ENCODE peak calls at places on chromosomes 5 and 9, in ten cellular contexts. One of them, this sample, is unnamed.

GRCh38 chr5:80128129-80128528 is 93.0 kb downstream of the THBS4 start:
- DNase-seq in T follicular helper cell: no peak
- DNase-seq in head of caudate nucleus: no peak
- DNase-seq in nephron progenitor cell: peak; percentile 32
- DNase-seq in left cardiac atrium: no peak
- DNase-seq in DMS 273 treated with DMSO at 0.1 percent for 48 hours: no peak
- DNase-seq in LHCN-M2: peak; percentile 88
- DNase-seq in NCI-H187 treated with DMSO at 0.1 percent for 48 hours: no peak
- DNase-seq in mucosa of descending colon: no peak
- DNase-seq in dorsolateral prefrontal cortex: no peak
- DNase-seq in this sample: peak; percentile 94

GRCh38 chr9:90024823-90025222 is 420.0 kb downstream of the GADD45G start:
- DNase-seq in T follicular helper cell: no peak
- DNase-seq in head of caudate nucleus: no peak
- DNase-seq in nephron progenitor cell: no peak
- DNase-seq in left cardiac atrium: no peak
- DNase-seq in DMS 273 treated with DMSO at 0.1 percent for 48 hours: no peak
- DNase-seq in LHCN-M2: no peak
- DNase-seq in NCI-H187 treated with DMSO at 0.1 percent for 48 hours: no peak
- DNase-seq in mucosa of descending colon: no peak
- DNase-seq in dorsolateral prefrontal cortex: no peak
- DNase-seq in this sample: no peak

GRCh38 chr5:153903321-153903720 is 135.4 kb downstream of the FAM114A2 start:
- DNase-seq in T follicular helper cell: no peak
- DNase-seq in head of caudate nucleus: no peak
- DNase-seq in nephron progenitor cell: no peak
- DNase-seq in left cardiac atrium: no peak
- DNase-seq in DMS 273 treated with DMSO at 0.1 percent for 48 hours: no peak
- DNase-seq in LHCN-M2: no peak
- DNase-seq in NCI-H187 treated with DMSO at 0.1 percent for 48 hours: no peak
- DNase-seq in mucosa of descending colon: no peak
- DNase-seq in dorsolateral prefrontal cortex: no peak
- DNase-seq in this sample: no peak

GRCh38 chr5:122500245-122501086 is 188.4 kb downstream of the SNCAIP start:
- DNase-seq in T follicular helper cell: no peak
- DNase-seq in head of caudate nucleus: peak; percentile 61
- DNase-seq in nephron progenitor cell: peak; percentile 40
- DNase-seq in left cardiac atrium: no peak
- DNase-seq in DMS 273 treated with DMSO at 0.1 percent for 48 hours: peak; percentile 8
- DNase-seq in LHCN-M2: peak; percentile 58
- DNase-seq in NCI-H187 treated with DMSO at 0.1 percent for 48 hours: no peak
- DNase-seq in mucosa of descending colon: no peak
- DNase-seq in dorsolateral prefrontal cortex: no peak
- DNase-seq in this sample: peak; percentile 70

GRCh38 chr9:136567651-136568287 is 21.9 kb upstream of the NOTCH1 start:
- DNase-seq in T follicular helper cell: no peak
- DNase-seq in head of caudate nucleus: peak; percentile 36
- DNase-seq in nephron progenitor cell: peak; percentile 43
- DNase-seq in left cardiac atrium: peak; percentile 83
- DNase-seq in DMS 273 treated with DMSO at 0.1 percent for 48 hours: no peak
- DNase-seq in LHCN-M2: peak; percentile 90
- DNase-seq in NCI-H187 treated with DMSO at 0.1 percent for 48 hours: no peak
- DNase-seq in mucosa of descending colon: no peak
- DNase-seq in dorsolateral prefrontal cortex: no peak
- DNase-seq in this sample: peak; percentile 85

GRCh38 chr9:127776195-127776918 is 2.1 kb downstream of the SH2D3C start:
- DNase-seq in T follicular helper cell: peak; percentile 63
- DNase-seq in head of caudate nucleus: peak; percentile 36
- DNase-seq in nephron progenitor cell: peak; percentile 62
- DNase-seq in left cardiac atrium: no peak
- DNase-seq in DMS 273 treated with DMSO at 0.1 percent for 48 hours: no peak
- DNase-seq in LHCN-M2: no peak
- DNase-seq in NCI-H187 treated with DMSO at 0.1 percent for 48 hours: no peak
- DNase-seq in mucosa of descending colon: peak; percentile 81
- DNase-seq in dorsolateral prefrontal cortex: no peak
- DNase-seq in this sample: peak; percentile 66

GRCh38 chr5:165334186-165334585 is 1828.8 kb downstream of the MAT2B start:
- DNase-seq in T follicular helper cell: no peak
- DNase-seq in head of caudate nucleus: no peak
- DNase-seq in nephron progenitor cell: no peak
- DNase-seq in left cardiac atrium: no peak
- DNase-seq in DMS 273 treated with DMSO at 0.1 percent for 48 hours: no peak
- DNase-seq in LHCN-M2: no peak
- DNase-seq in NCI-H187 treated with DMSO at 0.1 percent for 48 hours: no peak
- DNase-seq in mucosa of descending colon: no peak
- DNase-seq in dorsolateral prefrontal cortex: no peak
- DNase-seq in this sample: no peak

GRCh38 chr5:79032031-79032711 is 37.3 kb downstream of the DMGDH start:
- DNase-seq in T follicular helper cell: no peak
- DNase-seq in head of caudate nucleus: no peak
- DNase-seq in nephron progenitor cell: no peak
- DNase-seq in left cardiac atrium: no peak
- DNase-seq in DMS 273 treated with DMSO at 0.1 percent for 48 hours: no peak
- DNase-seq in LHCN-M2: no peak
- DNase-seq in NCI-H187 treated with DMSO at 0.1 percent for 48 hours: no peak
- DNase-seq in mucosa of descending colon: no peak
- DNase-seq in dorsolateral prefrontal cortex: no peak
- DNase-seq in this sample: no peak

GRCh38 chr5:156199045-156199444 is 127.9 kb upstream of the SGCD start:
- DNase-seq in T follicular helper cell: no peak
- DNase-seq in head of caudate nucleus: no peak
- DNase-seq in nephron progenitor cell: no peak
- DNase-seq in left cardiac atrium: no peak
- DNase-seq in DMS 273 treated with DMSO at 0.1 percent for 48 hours: no peak
- DNase-seq in LHCN-M2: no peak
- DNase-seq in NCI-H187 treated with DMSO at 0.1 percent for 48 hours: no peak
- DNase-seq in mucosa of descending colon: no peak
- DNase-seq in dorsolateral prefrontal cortex: no peak
- DNase-seq in this sample: no peak

GRCh38 chr5:172620506-172620905 is 20.6 kb upstream of the NEURL1B start:
- DNase-seq in T follicular helper cell: no peak
- DNase-seq in head of caudate nucleus: no peak
- DNase-seq in nephron progenitor cell: no peak
- DNase-seq in left cardiac atrium: no peak
- DNase-seq in DMS 273 treated with DMSO at 0.1 percent for 48 hours: no peak
- DNase-seq in LHCN-M2: no peak
- DNase-seq in NCI-H187 treated with DMSO at 0.1 percent for 48 hours: no peak
- DNase-seq in mucosa of descending colon: no peak
- DNase-seq in dorsolateral prefrontal cortex: no peak
- DNase-seq in this sample: no peak

GRCh38 chr5:139642891-139643871 is 5.0 kb upstream of the CXXC5 start:
- DNase-seq in T follicular helper cell: no peak
- DNase-seq in head of caudate nucleus: no peak
- DNase-seq in nephron progenitor cell: peak; percentile 51
- DNase-seq in left cardiac atrium: peak; percentile 16
- DNase-seq in DMS 273 treated with DMSO at 0.1 percent for 48 hours: no peak
- DNase-seq in LHCN-M2: no peak
- DNase-seq in NCI-H187 treated with DMSO at 0.1 percent for 48 hours: no peak
- DNase-seq in mucosa of descending colon: peak; percentile 90
- DNase-seq in dorsolateral prefrontal cortex: no peak
- DNase-seq in this sample: no peak

GRCh38 chr9:95425910-95426551 is 90.7 kb downstream of the PTCH1 start:
- DNase-seq in T follicular helper cell: no peak
- DNase-seq in head of caudate nucleus: no peak
- DNase-seq in nephron progenitor cell: peak; percentile 24
- DNase-seq in left cardiac atrium: no peak
- DNase-seq in DMS 273 treated with DMSO at 0.1 percent for 48 hours: no peak
- DNase-seq in LHCN-M2: peak; percentile 55
- DNase-seq in NCI-H187 treated with DMSO at 0.1 percent for 48 hours: no peak
- DNase-seq in mucosa of descending colon: no peak
- DNase-seq in dorsolateral prefrontal cortex: no peak
- DNase-seq in this sample: peak; percentile 65

GRCh38 chr5:112960861-112961504 is 15.6 kb upstream of the DCP2 start:
- DNase-seq in T follicular helper cell: no peak
- DNase-seq in head of caudate nucleus: no peak
- DNase-seq in nephron progenitor cell: no peak
- DNase-seq in left cardiac atrium: no peak
- DNase-seq in DMS 273 treated with DMSO at 0.1 percent for 48 hours: peak; percentile 13
- DNase-seq in LHCN-M2: no peak
- DNase-seq in NCI-H187 treated with DMSO at 0.1 percent for 48 hours: no peak
- DNase-seq in mucosa of descending colon: no peak
- DNase-seq in dorsolateral prefrontal cortex: no peak
- DNase-seq in this sample: no peak

GRCh38 chr5:40652441-40653220 is 27.1 kb upstream of the PTGER4 start:
- DNase-seq in T follicular helper cell: no peak
- DNase-seq in head of caudate nucleus: no peak
- DNase-seq in nephron progenitor cell: no peak
- DNase-seq in left cardiac atrium: no peak
- DNase-seq in DMS 273 treated with DMSO at 0.1 percent for 48 hours: no peak
- DNase-seq in LHCN-M2: no peak
- DNase-seq in NCI-H187 treated with DMSO at 0.1 percent for 48 hours: no peak
- DNase-seq in mucosa of descending colon: peak; percentile 37
- DNase-seq in dorsolateral prefrontal cortex: no peak
- DNase-seq in this sample: no peak

GRCh38 chr5:137194300-137194699 is 304.8 kb downstream of the SPOCK1 start:
- DNase-seq in T follicular helper cell: no peak
- DNase-seq in head of caudate nucleus: no peak
- DNase-seq in nephron progenitor cell: no peak
- DNase-seq in left cardiac atrium: no peak
- DNase-seq in DMS 273 treated with DMSO at 0.1 percent for 48 hours: no peak
- DNase-seq in LHCN-M2: no peak
- DNase-seq in NCI-H187 treated with DMSO at 0.1 percent for 48 hours: no peak
- DNase-seq in mucosa of descending colon: no peak
- DNase-seq in dorsolateral prefrontal cortex: peak; percentile 61
- DNase-seq in this sample: no peak

GRCh38 chr5:178222292-178222691 is 10.3 kb downstream of the PHYKPL start:
- DNase-seq in T follicular helper cell: no peak
- DNase-seq in head of caudate nucleus: no peak
- DNase-seq in nephron progenitor cell: no peak
- DNase-seq in left cardiac atrium: no peak
- DNase-seq in DMS 273 treated with DMSO at 0.1 percent for 48 hours: no peak
- DNase-seq in LHCN-M2: no peak
- DNase-seq in NCI-H187 treated with DMSO at 0.1 percent for 48 hours: no peak
- DNase-seq in mucosa of descending colon: peak; percentile 41
- DNase-seq in dorsolateral prefrontal cortex: no peak
- DNase-seq in this sample: no peak

GRCh38 chr5:35313296-35313695 is 83.0 kb upstream of the PRLR start:
- DNase-seq in T follicular helper cell: no peak
- DNase-seq in head of caudate nucleus: no peak
- DNase-seq in nephron progenitor cell: no peak
- DNase-seq in left cardiac atrium: no peak
- DNase-seq in DMS 273 treated with DMSO at 0.1 percent for 48 hours: no peak
- DNase-seq in LHCN-M2: peak; percentile 79
- DNase-seq in NCI-H187 treated with DMSO at 0.1 percent for 48 hours: no peak
- DNase-seq in mucosa of descending colon: no peak
- DNase-seq in dorsolateral prefrontal cortex: no peak
- DNase-seq in this sample: no peak

GRCh38 chr5:176740131-176740701 is 70.1 kb upstream of the UNC5A start:
- DNase-seq in T follicular helper cell: no peak
- DNase-seq in head of caudate nucleus: no peak
- DNase-seq in nephron progenitor cell: no peak
- DNase-seq in left cardiac atrium: no peak
- DNase-seq in DMS 273 treated with DMSO at 0.1 percent for 48 hours: no peak
- DNase-seq in LHCN-M2: no peak
- DNase-seq in NCI-H187 treated with DMSO at 0.1 percent for 48 hours: no peak
- DNase-seq in mucosa of descending colon: no peak
- DNase-seq in dorsolateral prefrontal cortex: peak; percentile 8
- DNase-seq in this sample: no peak

GRCh38 chr5:76547242-76547890 is 75.8 kb downstream of the F2RL2 start:
- DNase-seq in T follicular helper cell: peak; percentile 24
- DNase-seq in head of caudate nucleus: no peak
- DNase-seq in nephron progenitor cell: no peak
- DNase-seq in left cardiac atrium: no peak
- DNase-seq in DMS 273 treated with DMSO at 0.1 percent for 48 hours: no peak
- DNase-seq in LHCN-M2: no peak
- DNase-seq in NCI-H187 treated with DMSO at 0.1 percent for 48 hours: no peak
- DNase-seq in mucosa of descending colon: no peak
- DNase-seq in dorsolateral prefrontal cortex: no peak
- DNase-seq in this sample: no peak

GRCh38 chr5:89034588-89034987 is 151.6 kb upstream of the MEF2C start:
- DNase-seq in T follicular helper cell: no peak
- DNase-seq in head of caudate nucleus: no peak
- DNase-seq in nephron progenitor cell: no peak
- DNase-seq in left cardiac atrium: no peak
- DNase-seq in DMS 273 treated with DMSO at 0.1 percent for 48 hours: no peak
- DNase-seq in LHCN-M2: peak; percentile 61
- DNase-seq in NCI-H187 treated with DMSO at 0.1 percent for 48 hours: no peak
- DNase-seq in mucosa of descending colon: no peak
- DNase-seq in dorsolateral prefrontal cortex: no peak
- DNase-seq in this sample: no peak

GRCh38 chr5:172931001-172931536 is 28.2 kb upstream of the RPL26L1 start:
- DNase-seq in T follicular helper cell: no peak
- DNase-seq in head of caudate nucleus: no peak
- DNase-seq in nephron progenitor cell: no peak
- DNase-seq in left cardiac atrium: peak; percentile 74
- DNase-seq in DMS 273 treated with DMSO at 0.1 percent for 48 hours: no peak
- DNase-seq in LHCN-M2: peak; percentile 83
- DNase-seq in NCI-H187 treated with DMSO at 0.1 percent for 48 hours: no peak
- DNase-seq in mucosa of descending colon: no peak
- DNase-seq in dorsolateral prefrontal cortex: no peak
- DNase-seq in this sample: no peak

GRCh38 chr9:128174062-128174461 is 14.0 kb downstream of the BBLN start:
- DNase-seq in T follicular helper cell: no peak
- DNase-seq in head of caudate nucleus: no peak
- DNase-seq in nephron progenitor cell: no peak
- DNase-seq in left cardiac atrium: no peak
- DNase-seq in DMS 273 treated with DMSO at 0.1 percent for 48 hours: no peak
- DNase-seq in LHCN-M2: no peak
- DNase-seq in NCI-H187 treated with DMSO at 0.1 percent for 48 hours: no peak
- DNase-seq in mucosa of descending colon: no peak
- DNase-seq in dorsolateral prefrontal cortex: no peak
- DNase-seq in this sample: no peak

GRCh38 chr5:10310073-10310779 is 2.5 kb upstream of the CMBL start:
- DNase-seq in T follicular helper cell: no peak
- DNase-seq in head of caudate nucleus: peak; percentile 20
- DNase-seq in nephron progenitor cell: no peak
- DNase-seq in left cardiac atrium: no peak
- DNase-seq in DMS 273 treated with DMSO at 0.1 percent for 48 hours: no peak
- DNase-seq in LHCN-M2: no peak
- DNase-seq in NCI-H187 treated with DMSO at 0.1 percent for 48 hours: no peak
- DNase-seq in mucosa of descending colon: no peak
- DNase-seq in dorsolateral prefrontal cortex: no peak
- DNase-seq in this sample: no peak

GRCh38 chr9:129178983-129179382 is 922 bp upstream of the IER5L start:
- DNase-seq in T follicular helper cell: no peak
- DNase-seq in head of caudate nucleus: no peak
- DNase-seq in nephron progenitor cell: peak; percentile 73
- DNase-seq in left cardiac atrium: no peak
- DNase-seq in DMS 273 treated with DMSO at 0.1 percent for 48 hours: no peak
- DNase-seq in LHCN-M2: no peak
- DNase-seq in NCI-H187 treated with DMSO at 0.1 percent for 48 hours: no peak
- DNase-seq in mucosa of descending colon: no peak
- DNase-seq in dorsolateral prefrontal cortex: no peak
- DNase-seq in this sample: no peak

GRCh38 chr5:120306331-120306730 is 157.8 kb upstream of the PRR16 start:
- DNase-seq in T follicular helper cell: no peak
- DNase-seq in head of caudate nucleus: no peak
- DNase-seq in nephron progenitor cell: no peak
- DNase-seq in left cardiac atrium: no peak
- DNase-seq in DMS 273 treated with DMSO at 0.1 percent for 48 hours: no peak
- DNase-seq in LHCN-M2: no peak
- DNase-seq in NCI-H187 treated with DMSO at 0.1 percent for 48 hours: no peak
- DNase-seq in mucosa of descending colon: no peak
- DNase-seq in dorsolateral prefrontal cortex: no peak
- DNase-seq in this sample: no peak

GRCh38 chr5:178429541-178430186 is 160.5 kb downstream of the COL23A1 start:
- DNase-seq in T follicular helper cell: no peak
- DNase-seq in head of caudate nucleus: no peak
- DNase-seq in nephron progenitor cell: no peak
- DNase-seq in left cardiac atrium: no peak
- DNase-seq in DMS 273 treated with DMSO at 0.1 percent for 48 hours: no peak
- DNase-seq in LHCN-M2: no peak
- DNase-seq in NCI-H187 treated with DMSO at 0.1 percent for 48 hours: no peak
- DNase-seq in mucosa of descending colon: no peak
- DNase-seq in dorsolateral prefrontal cortex: no peak
- DNase-seq in this sample: no peak

This sample was measured in SJCRH30.